ENCODE peak calls at places on chromosomes 5 and 9, in nine cellular contexts. One of them, this sample, is unnamed.

GRCh38 chr5:153159611-153160010 is 330.9 kb upstream of the GRIA1 start:
- DNase-seq in kidney glomerular epithelial cell: peak; percentile 6
- DNase-seq in posterior vena cava: no peak
- DNase-seq in RPMI8226: no peak
- DNase-seq in memory B cell: no peak
- DNase-seq in stimulated activated CD4-positive, alpha-beta T cell treated with anti-CD3 and anti-CD28 coated beads, Interleukin-1b, Interleukin-23, amount 100 ng/mL, for 4 hours: no peak
- DNase-seq in T-helper 2 cell: no peak
- DNase-seq in neuronal stem cell: no peak
- DNase-seq in activated CD4-positive, CD25-positive, alpha-beta regulatory T cell treated with anti-CD3 and anti-CD28 coated beads, Interleukin-2, amount 50 U/mL, for 16 hours: no peak
- DNase-seq in this sample: no peak

GRCh38 chr9:93960221-93960970 is 5.2 kb upstream of the BARX1 start:
- DNase-seq in neuronal stem cell: no peak
- DNase-seq in RPMI8226: no peak
- DNase-seq in activated CD4-positive, CD25-positive, alpha-beta regulatory T cell treated with anti-CD3 and anti-CD28 coated beads, Interleukin-2, amount 50 U/mL, for 16 hours: no peak
- DNase-seq in stimulated activated CD4-positive, alpha-beta T cell treated with anti-CD3 and anti-CD28 coated beads, Interleukin-1b, Interleukin-23, amount 100 ng/mL, for 4 hours: no peak
- DNase-seq in memory B cell: no peak
- DNase-seq in kidney glomerular epithelial cell: no peak
- DNase-seq in posterior vena cava: peak; percentile 81
- DNase-seq in T-helper 2 cell: no peak
- DNase-seq in this sample: no peak

GRCh38 chr5:33755216-33755615 is 136.6 kb downstream of the ADAMTS12 start:
- DNase-seq in T-helper 2 cell: no peak
- DNase-seq in neuronal stem cell: no peak
- DNase-seq in kidney glomerular epithelial cell: no peak
- DNase-seq in memory B cell: no peak
- DNase-seq in RPMI8226: no peak
- DNase-seq in posterior vena cava: no peak
- DNase-seq in activated CD4-positive, CD25-positive, alpha-beta regulatory T cell treated with anti-CD3 and anti-CD28 coated beads, Interleukin-2, amount 50 U/mL, for 16 hours: no peak
- DNase-seq in stimulated activated CD4-positive, alpha-beta T cell treated with anti-CD3 and anti-CD28 coated beads, Interleukin-1b, Interleukin-23, amount 100 ng/mL, for 4 hours: no peak
- DNase-seq in this sample: no peak

GRCh38 chr9:33155393-33155792 is 11.7 kb downstream of the B4GALT1 start:
- DNase-seq in neuronal stem cell: no peak
- DNase-seq in T-helper 2 cell: no peak
- DNase-seq in memory B cell: no peak
- DNase-seq in stimulated activated CD4-positive, alpha-beta T cell treated with anti-CD3 and anti-CD28 coated beads, Interleukin-1b, Interleukin-23, amount 100 ng/mL, for 4 hours: no peak
- DNase-seq in activated CD4-positive, CD25-positive, alpha-beta regulatory T cell treated with anti-CD3 and anti-CD28 coated beads, Interleukin-2, amount 50 U/mL, for 16 hours: no peak
- DNase-seq in RPMI8226: no peak
- DNase-seq in kidney glomerular epithelial cell: peak; percentile 27
- DNase-seq in posterior vena cava: no peak
- DNase-seq in this sample: no peak

GRCh38 chr5:145483211-145483610 is 351.9 kb downstream of the PRELID2 start:
- DNase-seq in kidney glomerular epithelial cell: peak; percentile 4
- DNase-seq in neuronal stem cell: no peak
- DNase-seq in posterior vena cava: no peak
- DNase-seq in activated CD4-positive, CD25-positive, alpha-beta regulatory T cell treated with anti-CD3 and anti-CD28 coated beads, Interleukin-2, amount 50 U/mL, for 16 hours: no peak
- DNase-seq in stimulated activated CD4-positive, alpha-beta T cell treated with anti-CD3 and anti-CD28 coated beads, Interleukin-1b, Interleukin-23, amount 100 ng/mL, for 4 hours: no peak
- DNase-seq in T-helper 2 cell: no peak
- DNase-seq in RPMI8226: no peak
- DNase-seq in memory B cell: no peak
- DNase-seq in this sample: no peak

GRCh38 chr5:10666531-10667305 is 94.3 kb downstream of the DAP start:
- DNase-seq in kidney glomerular epithelial cell: no peak
- DNase-seq in RPMI8226: no peak
- DNase-seq in T-helper 2 cell: no peak
- DNase-seq in activated CD4-positive, CD25-positive, alpha-beta regulatory T cell treated with anti-CD3 and anti-CD28 coated beads, Interleukin-2, amount 50 U/mL, for 16 hours: no peak
- DNase-seq in stimulated activated CD4-positive, alpha-beta T cell treated with anti-CD3 and anti-CD28 coated beads, Interleukin-1b, Interleukin-23, amount 100 ng/mL, for 4 hours: no peak
- DNase-seq in memory B cell: no peak
- DNase-seq in neuronal stem cell: no peak
- DNase-seq in posterior vena cava: peak; percentile 56
- DNase-seq in this sample: no peak

GRCh38 chr5:121430538-121430937 is 421.1 kb upstream of the FTMT start:
- DNase-seq in kidney glomerular epithelial cell: no peak
- DNase-seq in RPMI8226: no peak
- DNase-seq in neuronal stem cell: no peak
- DNase-seq in stimulated activated CD4-positive, alpha-beta T cell treated with anti-CD3 and anti-CD28 coated beads, Interleukin-1b, Interleukin-23, amount 100 ng/mL, for 4 hours: no peak
- DNase-seq in memory B cell: no peak
- DNase-seq in T-helper 2 cell: no peak
- DNase-seq in activated CD4-positive, CD25-positive, alpha-beta regulatory T cell treated with anti-CD3 and anti-CD28 coated beads, Interleukin-2, amount 50 U/mL, for 16 hours: no peak
- DNase-seq in posterior vena cava: no peak
- DNase-seq in this sample: no peak

GRCh38 chr9:14866200-14866749 is 44.0 kb downstream of the FREM1 start:
- DNase-seq in T-helper 2 cell: no peak
- DNase-seq in memory B cell: no peak
- DNase-seq in posterior vena cava: no peak
- DNase-seq in stimulated activated CD4-positive, alpha-beta T cell treated with anti-CD3 and anti-CD28 coated beads, Interleukin-1b, Interleukin-23, amount 100 ng/mL, for 4 hours: no peak
- DNase-seq in RPMI8226: no peak
- DNase-seq in kidney glomerular epithelial cell: no peak
- DNase-seq in neuronal stem cell: no peak
- DNase-seq in activated CD4-positive, CD25-positive, alpha-beta regulatory T cell treated with anti-CD3 and anti-CD28 coated beads, Interleukin-2, amount 50 U/mL, for 16 hours: no peak
- DNase-seq in this sample: no peak

GRCh38 chr5:126370796-126371718 is 52.2 kb upstream of the GRAMD2B start:
- DNase-seq in neuronal stem cell: no peak
- DNase-seq in RPMI8226: no peak
- DNase-seq in stimulated activated CD4-positive, alpha-beta T cell treated with anti-CD3 and anti-CD28 coated beads, Interleukin-1b, Interleukin-23, amount 100 ng/mL, for 4 hours: no peak
- DNase-seq in T-helper 2 cell: no peak
- DNase-seq in posterior vena cava: no peak
- DNase-seq in activated CD4-positive, CD25-positive, alpha-beta regulatory T cell treated with anti-CD3 and anti-CD28 coated beads, Interleukin-2, amount 50 U/mL, for 16 hours: no peak
- DNase-seq in memory B cell: no peak
- DNase-seq in kidney glomerular epithelial cell: peak; percentile 91
- DNase-seq in this sample: no peak

GRCh38 chr9:41229408-41230401 is 40.6 kb upstream of the ZNG1F start:
- DNase-seq in stimulated activated CD4-positive, alpha-beta T cell treated with anti-CD3 and anti-CD28 coated beads, Interleukin-1b, Interleukin-23, amount 100 ng/mL, for 4 hours: no peak
- DNase-seq in memory B cell: no peak
- DNase-seq in posterior vena cava: peak; percentile 84
- DNase-seq in T-helper 2 cell: peak; percentile 9
- DNase-seq in neuronal stem cell: no peak
- DNase-seq in activated CD4-positive, CD25-positive, alpha-beta regulatory T cell treated with anti-CD3 and anti-CD28 coated beads, Interleukin-2, amount 50 U/mL, for 16 hours: no peak
- DNase-seq in kidney glomerular epithelial cell: no peak
- DNase-seq in RPMI8226: peak; percentile 10
- DNase-seq in this sample: peak; percentile 8

GRCh38 chr5:130136300-130136699 is 232.0 kb downstream of the CHSY3 start:
- DNase-seq in memory B cell: no peak
- DNase-seq in activated CD4-positive, CD25-positive, alpha-beta regulatory T cell treated with anti-CD3 and anti-CD28 coated beads, Interleukin-2, amount 50 U/mL, for 16 hours: no peak
- DNase-seq in RPMI8226: no peak
- DNase-seq in neuronal stem cell: no peak
- DNase-seq in kidney glomerular epithelial cell: no peak
- DNase-seq in T-helper 2 cell: no peak
- DNase-seq in stimulated activated CD4-positive, alpha-beta T cell treated with anti-CD3 and anti-CD28 coated beads, Interleukin-1b, Interleukin-23, amount 100 ng/mL, for 4 hours: no peak
- DNase-seq in posterior vena cava: no peak
- DNase-seq in this sample: no peak

GRCh38 chr5:156764149-156764548 is 85.9 kb upstream of the PPP1R2B start:
- DNase-seq in activated CD4-positive, CD25-positive, alpha-beta regulatory T cell treated with anti-CD3 and anti-CD28 coated beads, Interleukin-2, amount 50 U/mL, for 16 hours: no peak
- DNase-seq in kidney glomerular epithelial cell: no peak
- DNase-seq in memory B cell: no peak
- DNase-seq in T-helper 2 cell: no peak
- DNase-seq in posterior vena cava: no peak
- DNase-seq in neuronal stem cell: no peak
- DNase-seq in stimulated activated CD4-positive, alpha-beta T cell treated with anti-CD3 and anti-CD28 coated beads, Interleukin-1b, Interleukin-23, amount 100 ng/mL, for 4 hours: no peak
- DNase-seq in RPMI8226: no peak
- DNase-seq in this sample: no peak

GRCh38 chr9:89639367-89639795 is 34.6 kb downstream of the GADD45G start:
- DNase-seq in stimulated activated CD4-positive, alpha-beta T cell treated with anti-CD3 and anti-CD28 coated beads, Interleukin-1b, Interleukin-23, amount 100 ng/mL, for 4 hours: no peak
- DNase-seq in T-helper 2 cell: no peak
- DNase-seq in RPMI8226: no peak
- DNase-seq in activated CD4-positive, CD25-positive, alpha-beta regulatory T cell treated with anti-CD3 and anti-CD28 coated beads, Interleukin-2, amount 50 U/mL, for 16 hours: no peak
- DNase-seq in posterior vena cava: peak; percentile 86
- DNase-seq in kidney glomerular epithelial cell: no peak
- DNase-seq in memory B cell: no peak
- DNase-seq in neuronal stem cell: no peak
- DNase-seq in this sample: no peak

GRCh38 chr9:14271078-14271673 is 42.8 kb downstream of the NFIB start:
- DNase-seq in posterior vena cava: no peak
- DNase-seq in kidney glomerular epithelial cell: peak; percentile 60
- DNase-seq in memory B cell: no peak
- DNase-seq in T-helper 2 cell: no peak
- DNase-seq in RPMI8226: peak; percentile 23
- DNase-seq in activated CD4-positive, CD25-positive, alpha-beta regulatory T cell treated with anti-CD3 and anti-CD28 coated beads, Interleukin-2, amount 50 U/mL, for 16 hours: no peak
- DNase-seq in neuronal stem cell: no peak
- DNase-seq in stimulated activated CD4-positive, alpha-beta T cell treated with anti-CD3 and anti-CD28 coated beads, Interleukin-1b, Interleukin-23, amount 100 ng/mL, for 4 hours: no peak
- DNase-seq in this sample: peak; percentile 10

GRCh38 chr5:5342784-5343183 is 79.7 kb upstream of the ICE1 start:
- DNase-seq in T-helper 2 cell: no peak
- DNase-seq in kidney glomerular epithelial cell: peak; percentile 95
- DNase-seq in activated CD4-positive, CD25-positive, alpha-beta regulatory T cell treated with anti-CD3 and anti-CD28 coated beads, Interleukin-2, amount 50 U/mL, for 16 hours: no peak
- DNase-seq in stimulated activated CD4-positive, alpha-beta T cell treated with anti-CD3 and anti-CD28 coated beads, Interleukin-1b, Interleukin-23, amount 100 ng/mL, for 4 hours: no peak
- DNase-seq in posterior vena cava: no peak
- DNase-seq in memory B cell: no peak
- DNase-seq in neuronal stem cell: no peak
- DNase-seq in RPMI8226: no peak
- DNase-seq in this sample: no peak

GRCh38 chr5:84229045-84229444 is 155.6 kb downstream of the EDIL3 start:
- DNase-seq in posterior vena cava: no peak
- DNase-seq in kidney glomerular epithelial cell: no peak
- DNase-seq in memory B cell: no peak
- DNase-seq in activated CD4-positive, CD25-positive, alpha-beta regulatory T cell treated with anti-CD3 and anti-CD28 coated beads, Interleukin-2, amount 50 U/mL, for 16 hours: no peak
- DNase-seq in RPMI8226: no peak
- DNase-seq in neuronal stem cell: no peak
- DNase-seq in stimulated activated CD4-positive, alpha-beta T cell treated with anti-CD3 and anti-CD28 coated beads, Interleukin-1b, Interleukin-23, amount 100 ng/mL, for 4 hours: no peak
- DNase-seq in T-helper 2 cell: no peak
- DNase-seq in this sample: no peak

GRCh38 chr9:99173570-99174504 is 47.9 kb downstream of the ALG2 start:
- DNase-seq in T-helper 2 cell: no peak
- DNase-seq in stimulated activated CD4-positive, alpha-beta T cell treated with anti-CD3 and anti-CD28 coated beads, Interleukin-1b, Interleukin-23, amount 100 ng/mL, for 4 hours: no peak
- DNase-seq in neuronal stem cell: no peak
- DNase-seq in kidney glomerular epithelial cell: no peak
- DNase-seq in memory B cell: no peak
- DNase-seq in posterior vena cava: no peak
- DNase-seq in activated CD4-positive, CD25-positive, alpha-beta regulatory T cell treated with anti-CD3 and anti-CD28 coated beads, Interleukin-2, amount 50 U/mL, for 16 hours: no peak
- DNase-seq in RPMI8226: no peak
- DNase-seq in this sample: no peak

GRCh38 chr5:40477856-40478546 is 201.7 kb upstream of the PTGER4 start:
- DNase-seq in neuronal stem cell: no peak
- DNase-seq in RPMI8226: no peak
- DNase-seq in activated CD4-positive, CD25-positive, alpha-beta regulatory T cell treated with anti-CD3 and anti-CD28 coated beads, Interleukin-2, amount 50 U/mL, for 16 hours: no peak
- DNase-seq in memory B cell: no peak
- DNase-seq in kidney glomerular epithelial cell: no peak
- DNase-seq in T-helper 2 cell: no peak
- DNase-seq in posterior vena cava: no peak
- DNase-seq in stimulated activated CD4-positive, alpha-beta T cell treated with anti-CD3 and anti-CD28 coated beads, Interleukin-1b, Interleukin-23, amount 100 ng/mL, for 4 hours: no peak
- DNase-seq in this sample: no peak

GRCh38 chr5:159750226-159750625 is 166.1 kb upstream of the ADRA1B start:
- DNase-seq in memory B cell: no peak
- DNase-seq in neuronal stem cell: no peak
- DNase-seq in stimulated activated CD4-positive, alpha-beta T cell treated with anti-CD3 and anti-CD28 coated beads, Interleukin-1b, Interleukin-23, amount 100 ng/mL, for 4 hours: no peak
- DNase-seq in posterior vena cava: no peak
- DNase-seq in T-helper 2 cell: no peak
- DNase-seq in RPMI8226: no peak
- DNase-seq in activated CD4-positive, CD25-positive, alpha-beta regulatory T cell treated with anti-CD3 and anti-CD28 coated beads, Interleukin-2, amount 50 U/mL, for 16 hours: no peak
- DNase-seq in kidney glomerular epithelial cell: no peak
- DNase-seq in this sample: no peak

GRCh38 chr5:149475777-149476176 is 75.5 kb downstream of the CSNK1A1 start:
- DNase-seq in posterior vena cava: no peak
- DNase-seq in neuronal stem cell: no peak
- DNase-seq in stimulated activated CD4-positive, alpha-beta T cell treated with anti-CD3 and anti-CD28 coated beads, Interleukin-1b, Interleukin-23, amount 100 ng/mL, for 4 hours: no peak
- DNase-seq in T-helper 2 cell: no peak
- DNase-seq in memory B cell: no peak
- DNase-seq in kidney glomerular epithelial cell: peak; percentile 26
- DNase-seq in activated CD4-positive, CD25-positive, alpha-beta regulatory T cell treated with anti-CD3 and anti-CD28 coated beads, Interleukin-2, amount 50 U/mL, for 16 hours: no peak
- DNase-seq in RPMI8226: no peak
- DNase-seq in this sample: no peak

GRCh38 chr9:86843182-86843581 is 104.1 kb downstream of the GAS1 start:
- DNase-seq in stimulated activated CD4-positive, alpha-beta T cell treated with anti-CD3 and anti-CD28 coated beads, Interleukin-1b, Interleukin-23, amount 100 ng/mL, for 4 hours: no peak
- DNase-seq in RPMI8226: no peak
- DNase-seq in kidney glomerular epithelial cell: peak; percentile 72
- DNase-seq in memory B cell: no peak
- DNase-seq in posterior vena cava: no peak
- DNase-seq in T-helper 2 cell: no peak
- DNase-seq in activated CD4-positive, CD25-positive, alpha-beta regulatory T cell treated with anti-CD3 and anti-CD28 coated beads, Interleukin-2, amount 50 U/mL, for 16 hours: no peak
- DNase-seq in neuronal stem cell: no peak
- DNase-seq in this sample: no peak

GRCh38 chr9:88533951-88534455 is 975 bp upstream of the NXNL2 start:
- DNase-seq in RPMI8226: no peak
- DNase-seq in stimulated activated CD4-positive, alpha-beta T cell treated with anti-CD3 and anti-CD28 coated beads, Interleukin-1b, Interleukin-23, amount 100 ng/mL, for 4 hours: no peak
- DNase-seq in neuronal stem cell: peak; percentile 12
- DNase-seq in activated CD4-positive, CD25-positive, alpha-beta regulatory T cell treated with anti-CD3 and anti-CD28 coated beads, Interleukin-2, amount 50 U/mL, for 16 hours: no peak
- DNase-seq in kidney glomerular epithelial cell: peak; percentile 83
- DNase-seq in T-helper 2 cell: no peak
- DNase-seq in memory B cell: no peak
- DNase-seq in posterior vena cava: peak; percentile 82
- DNase-seq in this sample: peak; percentile 21

GRCh38 chr9:21852751-21853150 is 50.3 kb downstream of the MTAP start:
- DNase-seq in posterior vena cava: no peak
- DNase-seq in memory B cell: no peak
- DNase-seq in T-helper 2 cell: no peak
- DNase-seq in activated CD4-positive, CD25-positive, alpha-beta regulatory T cell treated with anti-CD3 and anti-CD28 coated beads, Interleukin-2, amount 50 U/mL, for 16 hours: no peak
- DNase-seq in stimulated activated CD4-positive, alpha-beta T cell treated with anti-CD3 and anti-CD28 coated beads, Interleukin-1b, Interleukin-23, amount 100 ng/mL, for 4 hours: no peak
- DNase-seq in kidney glomerular epithelial cell: no peak
- DNase-seq in neuronal stem cell: no peak
- DNase-seq in RPMI8226: no peak
- DNase-seq in this sample: no peak

GRCh38 chr9:115098226-115098965 is 19.6 kb downstream of the TNC start:
- DNase-seq in T-helper 2 cell: no peak
- DNase-seq in kidney glomerular epithelial cell: peak; percentile 73
- DNase-seq in stimulated activated CD4-positive, alpha-beta T cell treated with anti-CD3 and anti-CD28 coated beads, Interleukin-1b, Interleukin-23, amount 100 ng/mL, for 4 hours: no peak
- DNase-seq in memory B cell: no peak
- DNase-seq in posterior vena cava: no peak
- DNase-seq in activated CD4-positive, CD25-positive, alpha-beta regulatory T cell treated with anti-CD3 and anti-CD28 coated beads, Interleukin-2, amount 50 U/mL, for 16 hours: no peak
- DNase-seq in neuronal stem cell: no peak
- DNase-seq in RPMI8226: no peak
- DNase-seq in this sample: no peak

GRCh38 chr5:73726071-73726470 is 100.1 kb downstream of the ARHGEF28 start:
- DNase-seq in posterior vena cava: no peak
- DNase-seq in kidney glomerular epithelial cell: no peak
- DNase-seq in neuronal stem cell: no peak
- DNase-seq in memory B cell: no peak
- DNase-seq in activated CD4-positive, CD25-positive, alpha-beta regulatory T cell treated with anti-CD3 and anti-CD28 coated beads, Interleukin-2, amount 50 U/mL, for 16 hours: no peak
- DNase-seq in stimulated activated CD4-positive, alpha-beta T cell treated with anti-CD3 and anti-CD28 coated beads, Interleukin-1b, Interleukin-23, amount 100 ng/mL, for 4 hours: no peak
- DNase-seq in RPMI8226: no peak
- DNase-seq in T-helper 2 cell: no peak
- DNase-seq in this sample: no peak

GRCh38 chr9:982660-983240 is 6.3 kb downstream of the DMRT3 start:
- DNase-seq in neuronal stem cell: no peak
- DNase-seq in RPMI8226: no peak
- DNase-seq in memory B cell: no peak
- DNase-seq in T-helper 2 cell: no peak
- DNase-seq in stimulated activated CD4-positive, alpha-beta T cell treated with anti-CD3 and anti-CD28 coated beads, Interleukin-1b, Interleukin-23, amount 100 ng/mL, for 4 hours: no peak
- DNase-seq in kidney glomerular epithelial cell: no peak
- DNase-seq in activated CD4-positive, CD25-positive, alpha-beta regulatory T cell treated with anti-CD3 and anti-CD28 coated beads, Interleukin-2, amount 50 U/mL, for 16 hours: no peak
- DNase-seq in posterior vena cava: no peak
- DNase-seq in this sample: no peak

GRCh38 chr5:140146523-140146842 is 20.7 kb downstream of the IGIP start:
- DNase-seq in activated CD4-positive, CD25-positive, alpha-beta regulatory T cell treated with anti-CD3 and anti-CD28 coated beads, Interleukin-2, amount 50 U/mL, for 16 hours: no peak
- DNase-seq in kidney glomerular epithelial cell: no peak
- DNase-seq in posterior vena cava: no peak
- DNase-seq in RPMI8226: no peak
- DNase-seq in neuronal stem cell: no peak
- DNase-seq in T-helper 2 cell: no peak
- DNase-seq in memory B cell: no peak
- DNase-seq in stimulated activated CD4-positive, alpha-beta T cell treated with anti-CD3 and anti-CD28 coated beads, Interleukin-1b, Interleukin-23, amount 100 ng/mL, for 4 hours: no peak
- DNase-seq in this sample: no peak

GRCh38 chr9:94600258-94600657 is 6.6 kb upstream of the FBP2 start:
- DNase-seq in neuronal stem cell: no peak
- DNase-seq in posterior vena cava: no peak
- DNase-seq in T-helper 2 cell: no peak
- DNase-seq in activated CD4-positive, CD25-positive, alpha-beta regulatory T cell treated with anti-CD3 and anti-CD28 coated beads, Interleukin-2, amount 50 U/mL, for 16 hours: no peak
- DNase-seq in RPMI8226: no peak
- DNase-seq in kidney glomerular epithelial cell: no peak
- DNase-seq in stimulated activated CD4-positive, alpha-beta T cell treated with anti-CD3 and anti-CD28 coated beads, Interleukin-1b, Interleukin-23, amount 100 ng/mL, for 4 hours: no peak
- DNase-seq in memory B cell: no peak
- DNase-seq in this sample: no peak

GRCh38 chr5:98173334-98173733 is 600.1 kb upstream of the RGMB start:
- DNase-seq in neuronal stem cell: no peak
- DNase-seq in kidney glomerular epithelial cell: no peak
- DNase-seq in memory B cell: no peak
- DNase-seq in RPMI8226: no peak
- DNase-seq in activated CD4-positive, CD25-positive, alpha-beta regulatory T cell treated with anti-CD3 and anti-CD28 coated beads, Interleukin-2, amount 50 U/mL, for 16 hours: no peak
- DNase-seq in posterior vena cava: no peak
- DNase-seq in stimulated activated CD4-positive, alpha-beta T cell treated with anti-CD3 and anti-CD28 coated beads, Interleukin-1b, Interleukin-23, amount 100 ng/mL, for 4 hours: no peak
- DNase-seq in T-helper 2 cell: no peak
- DNase-seq in this sample: no peak

GRCh38 chr5:79872309-79872708 is 118.8 kb downstream of the MTX3 start:
- DNase-seq in neuronal stem cell: no peak
- DNase-seq in memory B cell: no peak
- DNase-seq in posterior vena cava: no peak
- DNase-seq in T-helper 2 cell: no peak
- DNase-seq in RPMI8226: no peak
- DNase-seq in kidney glomerular epithelial cell: no peak
- DNase-seq in stimulated activated CD4-positive, alpha-beta T cell treated with anti-CD3 and anti-CD28 coated beads, Interleukin-1b, Interleukin-23, amount 100 ng/mL, for 4 hours: no peak
- DNase-seq in activated CD4-positive, CD25-positive, alpha-beta regulatory T cell treated with anti-CD3 and anti-CD28 coated beads, Interleukin-2, amount 50 U/mL, for 16 hours: no peak
- DNase-seq in this sample: no peak

GRCh38 chr9:88310310-88310980 is 77.8 kb upstream of the SPIN1 start:
- DNase-seq in posterior vena cava: peak; percentile 6
- DNase-seq in T-helper 2 cell: no peak
- DNase-seq in memory B cell: no peak
- DNase-seq in RPMI8226: no peak
- DNase-seq in neuronal stem cell: no peak
- DNase-seq in kidney glomerular epithelial cell: no peak
- DNase-seq in stimulated activated CD4-positive, alpha-beta T cell treated with anti-CD3 and anti-CD28 coated beads, Interleukin-1b, Interleukin-23, amount 100 ng/mL, for 4 hours: no peak
- DNase-seq in activated CD4-positive, CD25-positive, alpha-beta regulatory T cell treated with anti-CD3 and anti-CD28 coated beads, Interleukin-2, amount 50 U/mL, for 16 hours: no peak
- DNase-seq in this sample: no peak

This sample was measured in HEK293T.